ENCODE peak calls at places on chromosomes 4 and X, in nine cellular contexts. V, D, Q, U, X, O, T, A and L are unnamed samples.
A peak's percentile ranks its signal among the peaks of the same experiment; 100 is the strongest.

GRCh38 chr4:1462009-1462767 is 55.9 kb upstream of the NKX1-1 start:
- DNase-seq in A (no peak), T (no peak), O (no peak), X (no peak), Q (no peak), V (no peak), D (no peak), U (no peak), L (no peak)

GRCh38 chr4:116628598-116628997 is 456.8 kb downstream of the TRAM1L1 start:
- DNase-seq in Q (no peak), V (no peak), X (no peak), A (no peak), U (no peak), D (no peak), T (no peak), O (no peak), L (no peak)

GRCh38 chrX:27136325-27136724 is 326.8 kb downstream of the PPP4R3C start:
- DNase-seq in Q (no peak), O (no peak), X (no peak), T (no peak), D (no peak), V (no peak), A (no peak), U (no peak), L (no peak)

GRCh38 chr4:107564326-107564725 is 155.7 kb downstream of the PAPSS1 start:
- DNase-seq in T (no peak), A (peak; percentile 59), V (peak; percentile 84), Q (no peak), O (no peak), X (no peak), D (no peak), U (no peak), L (no peak)

GRCh38 chr4:142846105-142846728 is at the start of gene INPP4B:
- DNase-seq in U (peak; percentile 62), X (peak; percentile 70), A (peak; percentile 71), D (peak; percentile 36), V (peak; percentile 58), T (no peak), O (peak; percentile 28), Q (peak; percentile 63), L (no peak)

GRCh38 chr4:14743601-14744000 is 258.7 kb upstream of the CPEB2 start:
- DNase-seq in X (no peak), T (no peak), Q (no peak), O (no peak), D (no peak), U (no peak), A (no peak), V (peak; percentile 4), L (no peak)

GRCh38 chr4:101230806-101231426 is 116.4 kb downstream of the PPP3CA start:
- DNase-seq in Q (no peak), O (no peak), A (peak; percentile 45), T (no peak), X (peak; percentile 7), U (no peak), V (no peak), D (no peak), L (no peak)

GRCh38 chr4:166309286-166309685 is 436.2 kb downstream of the TLL1 start:
- DNase-seq in O (no peak), A (no peak), X (peak; percentile 6), U (no peak), V (no peak), T (no peak), Q (no peak), D (no peak), L (no peak)

GRCh38 chrX:29641461-29641860 is 573.9 kb upstream of the MAGEB2 start:
- DNase-seq in T (no peak), Q (no peak), D (no peak), U (no peak), X (no peak), A (no peak), O (no peak), V (no peak), L (no peak)

GRCh38 chr4:14410469-14410868 is 591.8 kb upstream of the CPEB2 start:
- DNase-seq in U (no peak), A (no peak), V (no peak), T (no peak), Q (no peak), X (no peak), D (no peak), O (no peak), L (no peak)

GRCh38 chrX:3697701-3698279 is 15.7 kb downstream of the PRKX start:
- DNase-seq in A (peak; percentile 23), V (peak; percentile 48), T (no peak), Q (peak; percentile 77), U (peak; percentile 25), X (no peak), O (no peak), D (no peak), L (no peak)

GRCh38 chr4:52028970-52029369 is 8.8 kb upstream of the LRRC66 start:
- DNase-seq in O (no peak), U (no peak), Q (peak; percentile 78), T (peak; percentile 17), V (peak; percentile 68), D (no peak), A (peak; percentile 59), X (peak; percentile 96), L (no peak)

GRCh38 chr4:3136454-3136853 is 62.0 kb downstream of the HTT start:
- DNase-seq in X (peak; percentile 26), O (no peak), Q (no peak), T (no peak), U (no peak), D (no peak), A (peak; percentile 56), V (no peak), L (no peak)

GRCh38 chrX:129239371-129239770 is 283.9 kb downstream of the SMARCA1 start:
- DNase-seq in V (peak; percentile 32), D (no peak), O (no peak), X (no peak), U (no peak), Q (no peak), A (no peak), T (no peak), L (no peak)

DNA sequence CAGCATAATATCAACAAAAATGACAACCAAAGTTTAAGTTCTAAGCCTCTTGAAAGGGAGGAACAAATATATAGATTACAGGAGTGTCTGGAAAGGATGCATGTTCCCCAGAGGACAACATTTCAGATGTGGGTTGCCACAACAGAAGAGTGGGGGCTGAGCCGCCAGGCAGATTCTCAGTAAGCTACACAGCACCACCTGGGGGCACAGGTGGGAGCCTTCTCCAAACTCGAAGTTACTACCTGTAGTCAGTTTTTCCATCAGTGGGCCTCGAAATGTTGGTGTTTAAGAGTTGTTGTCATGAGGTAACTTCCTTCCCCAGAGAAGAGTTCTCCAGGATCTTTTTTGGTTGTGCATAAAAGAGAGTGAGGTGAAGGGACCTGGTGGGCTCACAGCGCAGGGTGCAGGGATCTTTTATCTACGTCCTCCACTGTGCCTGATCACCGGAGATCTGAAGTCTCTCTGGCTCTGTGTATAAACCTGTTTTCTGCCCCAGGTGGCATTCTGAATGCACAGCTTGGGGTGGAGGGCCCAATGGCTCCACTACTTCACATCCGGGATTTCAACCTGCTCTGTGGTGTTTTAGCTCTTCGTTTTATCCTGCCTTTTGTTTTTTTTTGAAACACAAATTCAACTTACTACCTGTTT is 58.4 kb upstream of the STS start:
- DNase-seq in V (no peak), U (no peak), A (no peak), X (peak; percentile 28), O (peak; percentile 56), Q (no peak), T (no peak), D (no peak), L (peak; percentile 12)
- TF ChIP-seq CTCF in V (no peak), U (no peak), A (no peak), X (peak; percentile 46), O (peak; percentile 28), Q (no peak), T (no peak), D (peak; percentile 56), L (peak; percentile 28)

DNA sequence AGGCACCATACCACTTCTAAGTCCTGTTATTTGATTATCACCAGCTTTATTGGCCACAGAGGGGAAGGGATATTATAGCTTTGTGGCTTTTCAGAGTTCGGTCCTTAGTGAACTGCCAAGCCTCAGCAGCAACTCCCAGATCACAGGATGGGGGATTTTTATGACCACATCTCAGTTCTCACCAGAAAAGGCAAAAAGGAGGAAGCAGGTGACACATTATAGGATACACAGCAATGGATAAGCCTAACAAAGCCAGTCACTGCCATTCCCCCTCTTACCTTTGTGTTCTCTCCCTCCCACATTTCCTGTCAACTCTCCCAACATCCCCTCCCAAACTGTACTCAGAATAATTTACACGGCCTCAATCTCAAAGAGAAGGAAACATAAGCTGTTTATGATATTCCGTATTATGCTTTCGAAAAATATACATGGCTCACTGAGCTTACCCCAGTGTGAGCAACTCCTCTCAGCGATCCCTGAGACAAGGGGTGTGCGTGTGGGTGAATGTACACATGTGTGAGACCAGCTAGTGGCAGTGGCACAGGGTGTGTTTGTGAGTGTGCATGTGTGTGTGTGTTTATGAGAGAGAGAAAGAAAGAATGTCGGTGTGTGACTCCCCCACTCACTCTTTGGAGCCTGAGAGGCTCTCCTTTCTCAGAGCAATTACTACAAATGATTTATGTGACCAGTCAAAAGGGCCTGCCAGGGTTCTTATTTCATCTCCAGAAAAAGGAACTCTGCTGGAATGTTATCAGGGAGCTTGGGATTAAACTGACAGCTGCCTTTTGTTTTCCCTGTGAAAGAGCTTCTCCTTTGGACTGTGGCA is 143.0 kb downstream of the MGST2 start:
- DNase-seq in A (peak; percentile 13), O (no peak), U (no peak), V (peak; percentile 24), X (no peak), Q (no peak), D (no peak), T (no peak), L (no peak)
- TF ChIP-seq CTCF in A (no peak), O (no peak), U (no peak), V (no peak), X (no peak), Q (no peak), D (no peak), T (no peak), L (no peak)

DNA sequence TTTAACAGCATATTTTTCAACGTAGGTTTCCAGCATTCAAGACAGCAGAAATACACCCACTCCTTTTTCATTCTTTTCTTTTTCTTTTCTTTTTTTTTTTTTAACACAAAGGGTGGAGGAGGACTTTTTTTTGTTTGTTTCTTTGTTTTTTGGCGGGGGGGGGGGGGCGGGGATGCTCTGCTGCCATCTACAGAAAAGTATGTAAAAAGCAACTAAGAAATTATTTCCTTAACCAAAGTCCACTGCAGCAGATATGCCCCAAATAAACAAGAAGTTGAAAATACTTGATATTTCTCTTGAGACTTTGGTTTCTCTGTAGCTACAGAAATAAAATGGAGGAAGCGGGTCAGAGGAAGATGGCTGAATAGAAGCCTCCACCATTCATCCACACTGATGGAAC is 63.2 kb upstream of the PBDC1 start:
- DNase-seq in A (no peak), Q (no peak), X (no peak), D (no peak), O (no peak), V (no peak), U (no peak), T (no peak), L (no peak)
- TF ChIP-seq CTCF in A (no peak), Q (no peak), X (no peak), D (no peak), O (no peak), V (no peak), U (no peak), T (no peak), L (no peak)

DNA sequence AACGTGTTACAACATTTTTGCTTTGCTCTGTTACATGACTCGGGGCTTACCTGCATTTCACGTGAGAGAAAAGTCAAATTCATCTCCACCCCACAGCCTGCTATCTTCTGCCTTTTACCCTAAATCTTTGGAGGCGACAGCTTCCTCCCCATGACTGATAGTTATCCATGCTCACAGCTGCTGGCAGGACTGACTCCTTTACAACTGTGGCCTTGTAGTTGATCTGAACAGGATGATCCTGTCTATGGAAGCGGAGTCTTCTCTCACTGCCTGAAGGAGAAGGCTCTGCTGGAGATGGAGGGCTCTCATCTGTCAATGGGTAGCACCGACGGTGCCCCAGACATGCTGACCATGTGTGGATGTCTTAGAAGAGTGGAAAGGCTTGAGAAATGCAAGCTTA is 151.0 kb downstream of the CBR4 start:
- DNase-seq in Q (no peak), A (no peak), D (no peak), T (no peak), U (no peak), V (no peak), O (no peak), X (no peak), L (no peak)
- TF ChIP-seq CTCF in Q (no peak), A (no peak), D (no peak), T (no peak), U (no peak), V (no peak), O (no peak), X (no peak), L (no peak)